ENCODE peak calls at places on chromosome 20, in seven cellular contexts. One of them, this sample, is unnamed.

GRCh38 chr20:37755665-37756064 is 61.8 kb downstream of the CTNNBL1 start:
- DNase-seq in HuH-7.5: no peak
- DNase-seq in HEK293T: no peak
- DNase-seq in mammary epithelial cell: no peak
- DNase-seq in M059J: no peak
- DNase-seq in dorsolateral prefrontal cortex: peak; percentile 64
- DNase-seq in NCI-H1417: no peak
- DNase-seq in this sample: no peak

GRCh38 chr20:22232473-22232872 is 351.9 kb downstream of the FOXA2 start:
- DNase-seq in NCI-H1417: no peak
- DNase-seq in M059J: no peak
- DNase-seq in HEK293T: no peak
- DNase-seq in dorsolateral prefrontal cortex: no peak
- DNase-seq in mammary epithelial cell: no peak
- DNase-seq in HuH-7.5: no peak
- DNase-seq in this sample: no peak

GRCh38 chr20:14069796-14070195 is 74.5 kb downstream of the MACROD2 start:
- DNase-seq in mammary epithelial cell: peak; percentile 84
- DNase-seq in NCI-H1417: no peak
- DNase-seq in HuH-7.5: no peak
- DNase-seq in HEK293T: no peak
- DNase-seq in M059J: peak; percentile 63
- DNase-seq in dorsolateral prefrontal cortex: no peak
- DNase-seq in this sample: no peak

GRCh38 chr20:36792422-36792821 is 18.9 kb upstream of the DSN1 start:
- DNase-seq in dorsolateral prefrontal cortex: no peak
- DNase-seq in HEK293T: peak; percentile 70
- DNase-seq in NCI-H1417: peak; percentile 17
- DNase-seq in M059J: peak; percentile 89
- DNase-seq in mammary epithelial cell: peak; percentile 31
- DNase-seq in HuH-7.5: peak; percentile 65
- DNase-seq in this sample: no peak

GRCh38 chr20:41061155-41061554 is 32.5 kb downstream of the TOP1 start:
- DNase-seq in NCI-H1417: no peak
- DNase-seq in mammary epithelial cell: peak; percentile 64
- DNase-seq in HuH-7.5: no peak
- DNase-seq in M059J: no peak
- DNase-seq in HEK293T: no peak
- DNase-seq in dorsolateral prefrontal cortex: no peak
- DNase-seq in this sample: no peak

GRCh38 chr20:63326314-63327228 is 33.6 kb downstream of the COL20A1 start:
- DNase-seq in HEK293T: no peak
- DNase-seq in mammary epithelial cell: no peak
- DNase-seq in M059J: no peak
- DNase-seq in dorsolateral prefrontal cortex: no peak
- DNase-seq in NCI-H1417: no peak
- DNase-seq in HuH-7.5: no peak
- DNase-seq in this sample: no peak

GRCh38 chr20:45545754-45546453 is 1.3 kb downstream of the EPPIN start:
- DNase-seq in NCI-H1417: no peak
- DNase-seq in HEK293T: peak; percentile 39
- DNase-seq in M059J: peak; percentile 34
- DNase-seq in dorsolateral prefrontal cortex: no peak
- DNase-seq in mammary epithelial cell: peak; percentile 33
- DNase-seq in HuH-7.5: no peak
- DNase-seq in this sample: no peak

GRCh38 chr20:57476073-57476526 is 48.8 kb downstream of the CTCFL start:
- DNase-seq in mammary epithelial cell: no peak
- DNase-seq in NCI-H1417: no peak
- DNase-seq in HEK293T: no peak
- DNase-seq in M059J: no peak
- DNase-seq in dorsolateral prefrontal cortex: peak; percentile 12
- DNase-seq in HuH-7.5: no peak
- DNase-seq in this sample: no peak

GRCh38 chr20:10093087-10093591 is 58.4 kb downstream of the ANKEF1 start:
- DNase-seq in NCI-H1417: no peak
- DNase-seq in dorsolateral prefrontal cortex: peak; percentile 64
- DNase-seq in mammary epithelial cell: peak; percentile 83
- DNase-seq in HEK293T: no peak
- DNase-seq in M059J: peak; percentile 99
- DNase-seq in HuH-7.5: no peak
- DNase-seq in this sample: no peak

GRCh38 chr20:61864481-61864880 is 201.2 kb downstream of the TAF4 start:
- DNase-seq in NCI-H1417: no peak
- DNase-seq in mammary epithelial cell: no peak
- DNase-seq in HEK293T: no peak
- DNase-seq in HuH-7.5: no peak
- DNase-seq in M059J: no peak
- DNase-seq in dorsolateral prefrontal cortex: no peak
- DNase-seq in this sample: no peak

GRCh38 chr20:39112196-39112743 is 150.1 kb downstream of the DHX35 start:
- DNase-seq in mammary epithelial cell: peak; percentile 4
- DNase-seq in NCI-H1417: peak; percentile 82
- DNase-seq in M059J: peak; percentile 70
- DNase-seq in HuH-7.5: peak; percentile 89
- DNase-seq in dorsolateral prefrontal cortex: peak; percentile 55
- DNase-seq in HEK293T: peak; percentile 82
- DNase-seq in this sample: peak; percentile 10

GRCh38 chr20:25323486-25324246 is 67.0 kb downstream of the ABHD12 start:
- DNase-seq in M059J: no peak
- DNase-seq in mammary epithelial cell: no peak
- DNase-seq in dorsolateral prefrontal cortex: peak; percentile 5
- DNase-seq in NCI-H1417: no peak
- DNase-seq in HEK293T: no peak
- DNase-seq in HuH-7.5: no peak
- DNase-seq in this sample: no peak

GRCh38 chr20:56629464-56630085 is 469 bp downstream of the TFAP2C start:
- DNase-seq in HuH-7.5: no peak
- DNase-seq in M059J: peak; percentile 27
- DNase-seq in HEK293T: peak; percentile 26
- DNase-seq in dorsolateral prefrontal cortex: no peak
- DNase-seq in NCI-H1417: no peak
- DNase-seq in mammary epithelial cell: no peak
- DNase-seq in this sample: no peak

GRCh38 chr20:33915726-33916331 is 77.9 kb upstream of the RALY start:
- DNase-seq in M059J: peak; percentile 29
- DNase-seq in mammary epithelial cell: peak; percentile 15
- DNase-seq in HuH-7.5: peak; percentile 71
- DNase-seq in dorsolateral prefrontal cortex: no peak
- DNase-seq in HEK293T: peak; percentile 76
- DNase-seq in NCI-H1417: peak; percentile 19
- DNase-seq in this sample: no peak

GRCh38 chr20:15930324-15931305 is 642.6 kb downstream of the KIF16B start:
- DNase-seq in HuH-7.5: peak; percentile 20
- DNase-seq in mammary epithelial cell: peak; percentile 61
- DNase-seq in HEK293T: peak; percentile 18
- DNase-seq in M059J: peak; percentile 67
- DNase-seq in NCI-H1417: peak; percentile 49
- DNase-seq in dorsolateral prefrontal cortex: no peak
- DNase-seq in this sample: no peak

This sample was measured in hypothalamus.